ENCODE peak calls at places on chromosomes 16 and 17, in eight cellular contexts. L is neural progenitor cell, Z is PC-3, M is left ventricle myocardium superior, J is T follicular helper cell, E is glutamatergic neuron, S is RPMI7951, F is WTC11. P is an unnamed sample.

GRCh38 chr16:69327585-69328310 is 2.6 kb downstream of the PDF start:
- DNase-seq in L (no peak), Z (no peak), M (no peak), J (no peak), E (no peak), S (no peak), F (no peak), P (no peak)

GRCh38 chr16:55728797-55729196 is 73.0 kb downstream of the SLC6A2 start:
- DNase-seq in L (no peak), Z (peak; percentile 6), M (no peak), J (no peak), E (no peak), S (no peak), F (no peak), P (no peak)

GRCh38 chr17:64074704-64075484 is 54.5 kb upstream of the ICAM2 start:
- DNase-seq in L (no peak), Z (peak; percentile 83), M (no peak), J (no peak), E (no peak), S (no peak), F (no peak), P (no peak)

GRCh38 chr16:15879255-15879804 is 9.1 kb downstream of the CEP20 start:
- DNase-seq in L (no peak), Z (peak; percentile 85), M (no peak), J (no peak), E (no peak), S (peak; percentile 51), F (no peak), P (no peak)

GRCh38 chr16:48106445-48106844 is 49.3 kb downstream of the ABCC12 start:
- DNase-seq in L (no peak), Z (no peak), M (no peak), J (no peak), E (no peak), S (no peak), F (no peak), P (no peak)

GRCh38 chr17:40028595-40028994 is 13.4 kb downstream of the CSF3 start:
- DNase-seq in L (no peak), Z (no peak), M (peak; percentile 21), J (no peak), E (no peak), S (no peak), F (no peak), P (no peak)

GRCh38 chr17:35588196-35588920 is 1.2 kb downstream of the AP2B1 start:
- DNase-seq in L (no peak), Z (peak; percentile 93), M (no peak), J (no peak), E (no peak), S (peak; percentile 37), F (no peak), P (no peak)

GRCh38 chr16:68406458-68407041 is 41.8 kb downstream of the SMPD3 start:
- DNase-seq in L (no peak), Z (peak; percentile 35), M (no peak), J (no peak), E (no peak), S (peak; percentile 32), F (no peak), P (no peak)

GRCh38 chr17:40437095-40437732 is 6.0 kb upstream of the IGFBP4 start:
- DNase-seq in L (no peak), Z (no peak), M (peak; percentile 42), J (no peak), E (no peak), S (peak; percentile 53), F (no peak), P (no peak)

GRCh38 chr17:77651983-77652382 is 306.5 kb upstream of the TNRC6C start:
- DNase-seq in L (no peak), Z (no peak), M (no peak), J (no peak), E (no peak), S (no peak), F (no peak), P (no peak)

GRCh38 chr17:13520899-13521572 is 80.7 kb downstream of the HS3ST3A1 start:
- DNase-seq in L (no peak), Z (peak; percentile 28), M (no peak), J (no peak), E (no peak), S (peak; percentile 96), F (no peak), P (no peak)

GRCh38 chr17:83200746-83201145 is 121.3 kb downstream of the METRNL start:
- DNase-seq in L (no peak), Z (no peak), M (peak; percentile 29), J (no peak), E (peak; percentile 8), S (peak; percentile 34), F (no peak), P (no peak)

GRCh38 chr17:53462393-53462811 is 360.3 kb upstream of the KIF2B start:
- DNase-seq in L (no peak), Z (peak; percentile 65), M (no peak), J (no peak), E (no peak), S (peak; percentile 2), F (no peak), P (no peak)

P was measured in activated effector memory CD4-positive, alpha-beta T cell treated with Interleukin-2 at 50 U/mL for 16 hours.